ENCODE peak calls at places on chromosome 5, in ten cellular contexts. N is A549; E is suprapubic skin; B is fibroblast of lung; Q is uterus; S is tibial nerve; R is CD8-positive, alpha-beta T cell; H is cardiac muscle cell; O is hepatocyte; X is spleen. D is an unnamed sample. For H3K4me1, the result is how much of the 10 kb centered on the place peaks cover.

GRCh38 chr5:58317808-58318207 is 142.1 kb downstream of the PLK2 start:
- DNase-seq in H (no peak), N (no peak), R (no peak), Q (no peak), X (no peak), B (no peak), E (no peak), S (no peak), O (no peak), D (no peak)

GRCh38 chr5:61519728-61520277 is 187.7 kb downstream of the ZSWIM6 start:
- DNase-seq in N (no peak), S (no peak), B (no peak), R (no peak), X (no peak), H (no peak), O (no peak), E (no peak), Q (no peak), D (no peak)

GRCh38 chr5:138032028-138032571 is 779 bp downstream of the FAM13B start:
- DNase-seq in H (peak), E (no peak), S (peak), O (peak), X (peak), B (peak), R (no peak), Q (peak), N (no peak), D (peak)

GRCh38 chr5:175477440-175477839 is 920 bp upstream of the SFXN1 start:
- DNase-seq in H (no peak), S (no peak), B (no peak), R (no peak), Q (no peak), X (no peak), E (no peak), N (no peak), O (no peak), D (no peak)

GRCh38 chr5:50814541-50814940 is 148.1 kb downstream of the PARP8 start:
- DNase-seq in S (no peak), O (no peak), H (no peak), B (no peak), N (no peak), Q (no peak), E (no peak), R (no peak), X (no peak), D (no peak)

GRCh38 chr5:148834689-148835088 is 8.3 kb downstream of the ADRB2 start:
- DNase-seq in O (no peak), R (no peak), E (no peak), B (no peak), N (no peak), Q (no peak), H (no peak), X (no peak), S (no peak), D (no peak)

GRCh38 chr5:7869474-7870136 is 657 bp downstream of the MTRR start:
- DNase-seq in B (no peak), H (no peak), X (no peak), S (no peak), E (no peak), O (peak), Q (no peak), N (no peak), R (no peak), D (no peak)

GRCh38 chr5:173090626-173091025 is 34.5 kb downstream of the CREBRF start:
- DNase-seq in Q (no peak), O (no peak), B (no peak), H (no peak), X (no peak), E (no peak), R (no peak), N (no peak), S (no peak), D (no peak)

GRCh38 chr5:78979899-78980298 is 5.2 kb downstream of the ARSB start:
- DNase-seq in H (no peak), B (no peak), X (no peak), Q (no peak), S (no peak), E (no peak), N (no peak), R (no peak), O (no peak), D (peak)

GRCh38 chr5:14901462-14902051 is 30.0 kb upstream of the ANKH start:
- DNase-seq in B (peak), O (peak), X (no peak), N (no peak), S (peak), R (no peak), H (peak), Q (no peak), E (no peak), D (no peak)

GRCh38 chr5:83151821-83152220 is 74.5 kb downstream of the XRCC4 start:
- DNase-seq in H (peak), N (no peak), O (no peak), E (no peak), S (no peak), B (peak), Q (no peak), R (no peak), X (no peak), D (peak)

GRCh38 chr5:77430726-77431125 is 61.4 kb downstream of the WDR41 start:
- DNase-seq in E (no peak), B (no peak), R (no peak), O (no peak), H (no peak), X (no peak), Q (no peak), N (no peak), S (no peak), D (no peak)

GRCh38 chr5:90528704-90529233 is 615 bp downstream of the LYSMD3 start:
- DNase-seq in X (no peak), E (no peak), B (peak), N (no peak), O (peak), R (peak), H (peak), Q (no peak), S (peak), D (peak)

GRCh38 chr5:142897328-142897727 is 127.2 kb downstream of the ARHGAP26 start:
- DNase-seq in N (no peak), E (no peak), B (no peak), H (no peak), S (no peak), R (no peak), X (no peak), Q (no peak), O (no peak), D (no peak)
- H3K27ac ChIP-seq in N (no peak), E (no peak), B (no peak), H (no peak), S (no peak), R (no peak), X (no peak), Q (no peak), O (no peak), D (no peak)

GRCh38 chr5:109409844-109410388 is at the start of gene PJA2:
- DNase-seq in X (peak), H (peak), O (peak), N (peak), B (peak), R (peak), S (peak), E (peak), Q (peak), D (peak)
- TF ChIP-seq CTCF in X (peak), H (peak), O (peak), N (no peak), B (no peak), R (peak), S (peak), E (no peak), Q (peak), D (peak)

DNA sequence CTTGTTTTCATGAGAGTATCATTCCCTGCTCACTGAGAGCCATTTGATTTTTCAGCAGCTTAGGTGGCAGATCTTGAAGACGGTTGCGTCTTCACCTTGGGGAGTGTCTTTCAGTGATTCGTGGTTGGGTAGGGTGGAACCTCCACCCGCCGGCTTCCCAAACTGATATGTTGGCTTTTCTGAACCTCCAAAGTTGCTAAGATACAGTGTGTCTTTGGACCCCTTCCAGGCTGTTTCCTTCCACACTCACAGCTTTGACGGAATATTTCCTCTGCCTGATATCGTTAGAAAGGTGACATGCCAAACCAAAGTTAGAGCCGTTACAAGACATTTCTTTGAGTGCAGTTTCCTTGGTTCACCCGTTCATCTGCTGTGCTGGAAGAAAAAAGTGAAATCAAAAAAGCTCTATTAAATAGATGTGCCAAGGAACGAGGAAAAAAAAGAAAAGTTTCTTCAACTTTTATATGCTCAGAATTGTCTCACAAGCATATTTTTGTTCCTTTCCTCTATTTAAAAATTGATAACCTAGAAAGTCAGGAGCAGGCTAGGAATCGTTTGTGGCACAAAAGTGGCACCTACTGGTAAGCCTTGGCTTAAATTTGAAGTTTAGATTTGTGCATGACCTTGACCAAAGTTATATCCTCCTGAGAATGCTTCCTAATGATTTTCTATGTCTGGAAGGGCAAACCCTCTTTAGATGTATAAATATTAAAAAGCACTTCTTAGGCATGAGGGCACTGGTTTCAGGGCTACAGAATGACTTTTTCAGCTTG is 270.7 kb upstream of the WWC1 start:
- DNase-seq in O (no peak), E (no peak), Q (no peak), S (peak), N (no peak), H (peak), X (no peak), R (no peak), B (peak), D (no peak)
- H3K4me1 ChIP-seq in O (under half), E (under half), Q (under half), S (under half), N (under half), H (under half), X (under half), R (under half), B (under half), D (under half)

GRCh38 chr5:135019314-135019713 is 14.7 kb downstream of the PITX1 start:
- DNase-seq in S (no peak), H (no peak), O (no peak), B (no peak), E (peak), R (no peak), X (peak), N (no peak), Q (no peak), D (no peak)

GRCh38 chr5:135015942-135016341 is 18.1 kb downstream of the PITX1 start:
- DNase-seq in B (no peak), N (no peak), X (peak), H (no peak), Q (no peak), S (no peak), O (no peak), E (no peak), R (no peak), D (no peak)

GRCh38 chr5:135016926-135017325 is 17.1 kb downstream of the PITX1 start:
- DNase-seq in N (no peak), H (no peak), O (no peak), Q (peak), R (no peak), X (peak), B (no peak), S (no peak), E (peak), D (no peak)

GRCh38 chr5:135018457-135018856 is 15.6 kb downstream of the PITX1 start:
- DNase-seq in O (no peak), X (no peak), H (no peak), E (peak), Q (no peak), R (no peak), S (no peak), B (no peak), N (no peak), D (no peak)

DNA sequence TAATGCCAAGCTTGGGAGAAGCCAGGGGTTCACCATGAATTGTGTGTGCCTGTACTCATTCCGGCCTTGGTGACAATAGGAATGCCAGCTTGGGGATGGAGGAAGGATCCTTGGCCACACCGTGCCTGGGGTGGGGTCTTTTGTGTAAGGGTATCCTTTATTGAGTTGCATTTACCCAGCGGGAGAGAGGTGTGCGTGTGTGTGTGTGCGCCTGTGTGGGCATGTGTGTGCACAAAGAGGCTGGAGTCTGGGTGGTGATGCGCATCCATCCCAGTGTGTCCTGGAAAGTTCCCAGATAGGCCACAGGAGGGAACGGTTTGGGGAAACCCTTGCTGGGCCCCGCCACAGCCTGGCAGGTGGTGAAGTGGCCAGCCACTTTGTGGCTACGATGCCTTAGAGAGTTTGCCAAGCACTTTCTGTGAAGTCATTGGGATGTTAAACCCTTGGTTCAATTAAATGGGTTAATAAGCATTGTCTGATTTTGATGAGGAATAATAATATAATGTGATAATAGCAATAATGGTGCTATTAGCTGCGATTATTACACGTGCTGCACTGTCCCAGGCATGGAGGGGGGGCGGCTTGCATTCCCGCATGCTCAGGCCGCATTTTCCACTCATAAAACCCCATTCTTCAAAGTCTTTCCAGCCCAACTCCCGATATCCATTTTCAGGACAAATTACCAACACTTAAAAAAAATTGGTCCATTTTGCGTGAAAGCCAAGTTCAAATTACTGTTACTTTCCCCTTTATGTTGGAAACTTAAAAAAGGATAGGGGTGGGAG is 13.7 kb downstream of the PITX1 start:
- DNase-seq in S (no peak), O (no peak), E (peak), R (no peak), B (no peak), X (peak), N (no peak), H (no peak), Q (no peak), D (no peak)
- H3K27ac ChIP-seq in S (no peak), O (no peak), E (no peak), R (no peak), B (no peak), X (no peak), N (no peak), H (no peak), Q (no peak), D (no peak)

GRCh38 chr5:59789197-59789596 is 104.3 kb downstream of the PDE4D start:
- DNase-seq in R (no peak), B (no peak), X (no peak), Q (peak), E (no peak), N (peak), S (no peak), O (peak), H (peak), D (peak)
- TF ChIP-seq CTCF in R (no peak), B (no peak), X (no peak), Q (no peak), E (no peak), N (no peak), S (no peak), O (no peak), H (no peak), D (no peak)

GRCh38 chr5:42064821-42065220 is 139.7 kb downstream of the FBXO4 start:
- DNase-seq in Q (no peak), E (no peak), B (no peak), H (no peak), O (no peak), X (no peak), N (no peak), S (no peak), R (no peak), D (peak)
- H3K4me1 ChIP-seq in Q (under half), E (under half), B (under half), H (under half), O (under half), X (under half), N (under half), S (under half), R (under half), D (under half)